ENCODE peak calls at places on chromosomes 13 and 19, in ten cellular contexts. R is activated CD4-positive, alpha-beta T cell treated with anti-CD3 and anti-CD28 coated beads, Interleukin-2, amount 50 U/mL, for 24 hours; H is pons; L is heart right ventricle; Z is choroid plexus epithelial cell; B is hippocampal formation; K is WTC11; I is mesendoderm; G is mucosa of descending colon; J is sigmoid colon. Q is an unnamed sample.

GRCh38 chr13:20716951-20717350 is 13.5 kb downstream of the IL17D start:
- DNase-seq in R (no peak), H (no peak), L (no peak), Z (no peak), B (no peak), K (no peak), I (peak; percentile 69), G (no peak), J (no peak), Q (no peak)

GRCh38 chr19:40689339-40690049 is 957 bp downstream of the NUMBL start:
- DNase-seq in R (no peak), H (no peak), L (peak; percentile 44), Z (no peak), B (no peak), K (peak; percentile 32), I (peak; percentile 46), G (peak; percentile 40), J (no peak), Q (no peak)

GRCh38 chr13:25478186-25478585 is 106.4 kb downstream of the ATP8A2 start:
- DNase-seq in R (no peak), H (no peak), L (no peak), Z (no peak), B (no peak), K (no peak), I (peak; percentile 48), G (no peak), J (no peak), Q (peak; percentile 6)

GRCh38 chr13:108957369-108958012 is 328.1 kb downstream of the MYO16 start:
- DNase-seq in R (no peak), H (no peak), L (no peak), Z (peak; percentile 95), B (no peak), K (no peak), I (peak; percentile 60), G (no peak), J (peak; percentile 69), Q (peak; percentile 18)

GRCh38 chr13:109610517-109610916 is 175.9 kb downstream of the IRS2 start:
- DNase-seq in R (no peak), H (peak; percentile 14), L (peak; percentile 37), Z (peak; percentile 26), B (no peak), K (peak; percentile 56), I (peak; percentile 56), G (peak; percentile 75), J (peak; percentile 69), Q (peak; percentile 16)

GRCh38 chr13:102073251-102073650 is 328.6 kb downstream of the FGF14 start:
- DNase-seq in R (no peak), H (no peak), L (no peak), Z (no peak), B (no peak), K (no peak), I (no peak), G (no peak), J (no peak), Q (no peak)

GRCh38 chr13:94298346-94298745 is 181.1 kb downstream of the DCT start:
- DNase-seq in R (no peak), H (no peak), L (no peak), Z (no peak), B (no peak), K (no peak), I (peak; percentile 74), G (no peak), J (no peak), Q (no peak)

GRCh38 chr19:42325896-42326771 is 699 bp downstream of the MEGF8 start:
- DNase-seq in R (no peak), H (no peak), L (no peak), Z (no peak), B (no peak), K (peak; percentile 52), I (peak; percentile 59), G (peak; percentile 62), J (no peak), Q (no peak)

GRCh38 chr19:615619-616018 is 17.7 kb downstream of the POLRMT start:
- DNase-seq in R (no peak), H (no peak), L (no peak), Z (peak; percentile 21), B (no peak), K (no peak), I (no peak), G (no peak), J (no peak), Q (no peak)

Q was measured in NCI-H460.